ENCODE peak calls at places on chromosomes 5 and 9, in ten cellular contexts. One of them, this sample, is unnamed.
A peak's percentile ranks its signal among the peaks of the same experiment; 100 is the strongest.

GRCh38 chr9:105144841-105145240 is 99.6 kb upstream of the SLC44A1 start:
- DNase-seq in T-helper 17 cell: no peak
- DNase-seq in NCI-H774: no peak
- DNase-seq in stimulated activated naive CD8-positive, alpha-beta T cell treated with anti-CD3 and anti-CD28 coated beads, Interleukin-15, amount 100 ng/mL, for 72 hours: no peak
- DNase-seq in breast epithelium: no peak
- DNase-seq in HTR-8/SVneo: no peak
- DNase-seq in fibroblast of pulmonary artery: no peak
- DNase-seq in hypothalamus: no peak
- DNase-seq in stimulated activated naive B cell treated with anti-CD40 and anti-IgM and Interleukin-4, amounts not matched to agents 10 μg/mL and 1 μg/mL and 100 μg/mL, for 72 hours: no peak
- DNase-seq in Calu3: no peak
- DNase-seq in this sample: no peak

GRCh38 chr9:28538132-28538531 is 964.9 kb upstream of the C9orf72 start:
- DNase-seq in T-helper 17 cell: no peak
- DNase-seq in NCI-H774: no peak
- DNase-seq in stimulated activated naive CD8-positive, alpha-beta T cell treated with anti-CD3 and anti-CD28 coated beads, Interleukin-15, amount 100 ng/mL, for 72 hours: no peak
- DNase-seq in breast epithelium: no peak
- DNase-seq in HTR-8/SVneo: no peak
- DNase-seq in fibroblast of pulmonary artery: no peak
- DNase-seq in hypothalamus: no peak
- DNase-seq in stimulated activated naive B cell treated with anti-CD40 and anti-IgM and Interleukin-4, amounts not matched to agents 10 μg/mL and 1 μg/mL and 100 μg/mL, for 72 hours: no peak
- DNase-seq in Calu3: no peak
- DNase-seq in this sample: no peak

GRCh38 chr9:104820336-104820735 is 56.4 kb downstream of the NIPSNAP3B start:
- DNase-seq in T-helper 17 cell: no peak
- DNase-seq in NCI-H774: no peak
- DNase-seq in stimulated activated naive CD8-positive, alpha-beta T cell treated with anti-CD3 and anti-CD28 coated beads, Interleukin-15, amount 100 ng/mL, for 72 hours: no peak
- DNase-seq in breast epithelium: no peak
- DNase-seq in HTR-8/SVneo: no peak
- DNase-seq in fibroblast of pulmonary artery: no peak
- DNase-seq in hypothalamus: no peak
- DNase-seq in stimulated activated naive B cell treated with anti-CD40 and anti-IgM and Interleukin-4, amounts not matched to agents 10 μg/mL and 1 μg/mL and 100 μg/mL, for 72 hours: no peak
- DNase-seq in Calu3: no peak
- DNase-seq in this sample: no peak

GRCh38 chr5:178238711-178239592 is 6.3 kb upstream of the PHYKPL start:
- DNase-seq in T-helper 17 cell: no peak
- DNase-seq in NCI-H774: no peak
- DNase-seq in stimulated activated naive CD8-positive, alpha-beta T cell treated with anti-CD3 and anti-CD28 coated beads, Interleukin-15, amount 100 ng/mL, for 72 hours: no peak
- DNase-seq in breast epithelium: no peak
- DNase-seq in HTR-8/SVneo: no peak
- DNase-seq in fibroblast of pulmonary artery: no peak
- DNase-seq in hypothalamus: no peak
- DNase-seq in stimulated activated naive B cell treated with anti-CD40 and anti-IgM and Interleukin-4, amounts not matched to agents 10 μg/mL and 1 μg/mL and 100 μg/mL, for 72 hours: no peak
- DNase-seq in Calu3: no peak
- DNase-seq in this sample: no peak

GRCh38 chr9:121707477-121708424 is 56.3 kb downstream of the DAB2IP start:
- DNase-seq in T-helper 17 cell: no peak
- DNase-seq in NCI-H774: no peak
- DNase-seq in stimulated activated naive CD8-positive, alpha-beta T cell treated with anti-CD3 and anti-CD28 coated beads, Interleukin-15, amount 100 ng/mL, for 72 hours: no peak
- DNase-seq in breast epithelium: no peak
- DNase-seq in HTR-8/SVneo: no peak
- DNase-seq in fibroblast of pulmonary artery: no peak
- DNase-seq in hypothalamus: no peak
- DNase-seq in stimulated activated naive B cell treated with anti-CD40 and anti-IgM and Interleukin-4, amounts not matched to agents 10 μg/mL and 1 μg/mL and 100 μg/mL, for 72 hours: no peak
- DNase-seq in Calu3: no peak
- DNase-seq in this sample: no peak

GRCh38 chr5:98292496-98292895 is 481.0 kb upstream of the RGMB start:
- DNase-seq in T-helper 17 cell: no peak
- DNase-seq in NCI-H774: no peak
- DNase-seq in stimulated activated naive CD8-positive, alpha-beta T cell treated with anti-CD3 and anti-CD28 coated beads, Interleukin-15, amount 100 ng/mL, for 72 hours: no peak
- DNase-seq in breast epithelium: no peak
- DNase-seq in HTR-8/SVneo: no peak
- DNase-seq in fibroblast of pulmonary artery: no peak
- DNase-seq in hypothalamus: no peak
- DNase-seq in stimulated activated naive B cell treated with anti-CD40 and anti-IgM and Interleukin-4, amounts not matched to agents 10 μg/mL and 1 μg/mL and 100 μg/mL, for 72 hours: no peak
- DNase-seq in Calu3: no peak
- DNase-seq in this sample: no peak

GRCh38 chr9:124780060-124780756 is 3.3 kb downstream of the OLFML2A start:
- DNase-seq in T-helper 17 cell: no peak
- DNase-seq in NCI-H774: no peak
- DNase-seq in stimulated activated naive CD8-positive, alpha-beta T cell treated with anti-CD3 and anti-CD28 coated beads, Interleukin-15, amount 100 ng/mL, for 72 hours: no peak
- DNase-seq in breast epithelium: peak; percentile 65
- DNase-seq in HTR-8/SVneo: no peak
- DNase-seq in fibroblast of pulmonary artery: no peak
- DNase-seq in hypothalamus: no peak
- DNase-seq in stimulated activated naive B cell treated with anti-CD40 and anti-IgM and Interleukin-4, amounts not matched to agents 10 μg/mL and 1 μg/mL and 100 μg/mL, for 72 hours: no peak
- DNase-seq in Calu3: no peak
- DNase-seq in this sample: no peak

GRCh38 chr5:39148983-39149534 is 70.3 kb downstream of the FYB1 start:
- DNase-seq in T-helper 17 cell: no peak
- DNase-seq in NCI-H774: no peak
- DNase-seq in stimulated activated naive CD8-positive, alpha-beta T cell treated with anti-CD3 and anti-CD28 coated beads, Interleukin-15, amount 100 ng/mL, for 72 hours: no peak
- DNase-seq in breast epithelium: no peak
- DNase-seq in HTR-8/SVneo: peak; percentile 18
- DNase-seq in fibroblast of pulmonary artery: peak; percentile 42
- DNase-seq in hypothalamus: no peak
- DNase-seq in stimulated activated naive B cell treated with anti-CD40 and anti-IgM and Interleukin-4, amounts not matched to agents 10 μg/mL and 1 μg/mL and 100 μg/mL, for 72 hours: no peak
- DNase-seq in Calu3: no peak
- DNase-seq in this sample: no peak

GRCh38 chr9:87796232-87796631 is 70.3 kb downstream of the CTSL start:
- DNase-seq in T-helper 17 cell: no peak
- DNase-seq in NCI-H774: no peak
- DNase-seq in stimulated activated naive CD8-positive, alpha-beta T cell treated with anti-CD3 and anti-CD28 coated beads, Interleukin-15, amount 100 ng/mL, for 72 hours: no peak
- DNase-seq in breast epithelium: no peak
- DNase-seq in HTR-8/SVneo: no peak
- DNase-seq in fibroblast of pulmonary artery: no peak
- DNase-seq in hypothalamus: no peak
- DNase-seq in stimulated activated naive B cell treated with anti-CD40 and anti-IgM and Interleukin-4, amounts not matched to agents 10 μg/mL and 1 μg/mL and 100 μg/mL, for 72 hours: no peak
- DNase-seq in Calu3: no peak
- DNase-seq in this sample: no peak

GRCh38 chr9:69324549-69325401 is at the start of gene ENTREP1:
- DNase-seq in T-helper 17 cell: no peak
- DNase-seq in NCI-H774: peak; percentile 65
- DNase-seq in stimulated activated naive CD8-positive, alpha-beta T cell treated with anti-CD3 and anti-CD28 coated beads, Interleukin-15, amount 100 ng/mL, for 72 hours: no peak
- DNase-seq in breast epithelium: peak; percentile 65
- DNase-seq in HTR-8/SVneo: peak; percentile 29
- DNase-seq in fibroblast of pulmonary artery: peak; percentile 38
- DNase-seq in hypothalamus: peak; percentile 34
- DNase-seq in stimulated activated naive B cell treated with anti-CD40 and anti-IgM and Interleukin-4, amounts not matched to agents 10 μg/mL and 1 μg/mL and 100 μg/mL, for 72 hours: no peak
- DNase-seq in Calu3: peak; percentile 75
- DNase-seq in this sample: peak; percentile 76

GRCh38 chr9:101536938-101537337 is 3.3 kb downstream of the RNF20 start:
- DNase-seq in T-helper 17 cell: no peak
- DNase-seq in NCI-H774: no peak
- DNase-seq in stimulated activated naive CD8-positive, alpha-beta T cell treated with anti-CD3 and anti-CD28 coated beads, Interleukin-15, amount 100 ng/mL, for 72 hours: no peak
- DNase-seq in breast epithelium: no peak
- DNase-seq in HTR-8/SVneo: no peak
- DNase-seq in fibroblast of pulmonary artery: peak; percentile 61
- DNase-seq in hypothalamus: no peak
- DNase-seq in stimulated activated naive B cell treated with anti-CD40 and anti-IgM and Interleukin-4, amounts not matched to agents 10 μg/mL and 1 μg/mL and 100 μg/mL, for 72 hours: no peak
- DNase-seq in Calu3: no peak
- DNase-seq in this sample: no peak

GRCh38 chr5:32538031-32538547 is 47.3 kb upstream of the SUB1 start:
- DNase-seq in T-helper 17 cell: no peak
- DNase-seq in NCI-H774: no peak
- DNase-seq in stimulated activated naive CD8-positive, alpha-beta T cell treated with anti-CD3 and anti-CD28 coated beads, Interleukin-15, amount 100 ng/mL, for 72 hours: peak; percentile 27
- DNase-seq in breast epithelium: no peak
- DNase-seq in HTR-8/SVneo: no peak
- DNase-seq in fibroblast of pulmonary artery: peak; percentile 33
- DNase-seq in hypothalamus: no peak
- DNase-seq in stimulated activated naive B cell treated with anti-CD40 and anti-IgM and Interleukin-4, amounts not matched to agents 10 μg/mL and 1 μg/mL and 100 μg/mL, for 72 hours: peak; percentile 73
- DNase-seq in Calu3: no peak
- DNase-seq in this sample: no peak

GRCh38 chr9:4118666-4119065 is 181.2 kb downstream of the GLIS3 start:
- DNase-seq in T-helper 17 cell: no peak
- DNase-seq in NCI-H774: no peak
- DNase-seq in stimulated activated naive CD8-positive, alpha-beta T cell treated with anti-CD3 and anti-CD28 coated beads, Interleukin-15, amount 100 ng/mL, for 72 hours: no peak
- DNase-seq in breast epithelium: no peak
- DNase-seq in HTR-8/SVneo: no peak
- DNase-seq in fibroblast of pulmonary artery: peak; percentile 73
- DNase-seq in hypothalamus: no peak
- DNase-seq in stimulated activated naive B cell treated with anti-CD40 and anti-IgM and Interleukin-4, amounts not matched to agents 10 μg/mL and 1 μg/mL and 100 μg/mL, for 72 hours: no peak
- DNase-seq in Calu3: no peak
- DNase-seq in this sample: no peak

GRCh38 chr9:35027871-35028270 is 38.3 kb downstream of the DNAJB5 start:
- DNase-seq in T-helper 17 cell: no peak
- DNase-seq in NCI-H774: no peak
- DNase-seq in stimulated activated naive CD8-positive, alpha-beta T cell treated with anti-CD3 and anti-CD28 coated beads, Interleukin-15, amount 100 ng/mL, for 72 hours: no peak
- DNase-seq in breast epithelium: no peak
- DNase-seq in HTR-8/SVneo: no peak
- DNase-seq in fibroblast of pulmonary artery: no peak
- DNase-seq in hypothalamus: no peak
- DNase-seq in stimulated activated naive B cell treated with anti-CD40 and anti-IgM and Interleukin-4, amounts not matched to agents 10 μg/mL and 1 μg/mL and 100 μg/mL, for 72 hours: no peak
- DNase-seq in Calu3: no peak
- DNase-seq in this sample: no peak

GRCh38 chr5:61623401-61624069 is 291.5 kb downstream of the ZSWIM6 start:
- DNase-seq in T-helper 17 cell: no peak
- DNase-seq in NCI-H774: no peak
- DNase-seq in stimulated activated naive CD8-positive, alpha-beta T cell treated with anti-CD3 and anti-CD28 coated beads, Interleukin-15, amount 100 ng/mL, for 72 hours: no peak
- DNase-seq in breast epithelium: no peak
- DNase-seq in HTR-8/SVneo: no peak
- DNase-seq in fibroblast of pulmonary artery: no peak
- DNase-seq in hypothalamus: no peak
- DNase-seq in stimulated activated naive B cell treated with anti-CD40 and anti-IgM and Interleukin-4, amounts not matched to agents 10 μg/mL and 1 μg/mL and 100 μg/mL, for 72 hours: no peak
- DNase-seq in Calu3: no peak
- DNase-seq in this sample: no peak

GRCh38 chr9:38083858-38084555 is 15.0 kb upstream of the SHB start:
- DNase-seq in T-helper 17 cell: no peak
- DNase-seq in NCI-H774: no peak
- DNase-seq in stimulated activated naive CD8-positive, alpha-beta T cell treated with anti-CD3 and anti-CD28 coated beads, Interleukin-15, amount 100 ng/mL, for 72 hours: no peak
- DNase-seq in breast epithelium: no peak
- DNase-seq in HTR-8/SVneo: no peak
- DNase-seq in fibroblast of pulmonary artery: no peak
- DNase-seq in hypothalamus: no peak
- DNase-seq in stimulated activated naive B cell treated with anti-CD40 and anti-IgM and Interleukin-4, amounts not matched to agents 10 μg/mL and 1 μg/mL and 100 μg/mL, for 72 hours: no peak
- DNase-seq in Calu3: no peak
- DNase-seq in this sample: no peak

GRCh38 chr5:110258460-110258859 is 468.0 kb downstream of the TMEM232 start:
- DNase-seq in T-helper 17 cell: no peak
- DNase-seq in NCI-H774: peak; percentile 63
- DNase-seq in stimulated activated naive CD8-positive, alpha-beta T cell treated with anti-CD3 and anti-CD28 coated beads, Interleukin-15, amount 100 ng/mL, for 72 hours: no peak
- DNase-seq in breast epithelium: no peak
- DNase-seq in HTR-8/SVneo: peak; percentile 14
- DNase-seq in fibroblast of pulmonary artery: no peak
- DNase-seq in hypothalamus: no peak
- DNase-seq in stimulated activated naive B cell treated with anti-CD40 and anti-IgM and Interleukin-4, amounts not matched to agents 10 μg/mL and 1 μg/mL and 100 μg/mL, for 72 hours: no peak
- DNase-seq in Calu3: no peak
- DNase-seq in this sample: peak; percentile 54

GRCh38 chr5:95530441-95530840 is 24.3 kb downstream of the SKIC3 start:
- DNase-seq in T-helper 17 cell: no peak
- DNase-seq in NCI-H774: no peak
- DNase-seq in stimulated activated naive CD8-positive, alpha-beta T cell treated with anti-CD3 and anti-CD28 coated beads, Interleukin-15, amount 100 ng/mL, for 72 hours: no peak
- DNase-seq in breast epithelium: no peak
- DNase-seq in HTR-8/SVneo: no peak
- DNase-seq in fibroblast of pulmonary artery: peak; percentile 82
- DNase-seq in hypothalamus: no peak
- DNase-seq in stimulated activated naive B cell treated with anti-CD40 and anti-IgM and Interleukin-4, amounts not matched to agents 10 μg/mL and 1 μg/mL and 100 μg/mL, for 72 hours: no peak
- DNase-seq in Calu3: no peak
- DNase-seq in this sample: no peak

GRCh38 chr9:131503626-131504465 is 1.1 kb downstream of the POMT1 start:
- DNase-seq in T-helper 17 cell: peak; percentile 22
- DNase-seq in NCI-H774: no peak
- DNase-seq in stimulated activated naive CD8-positive, alpha-beta T cell treated with anti-CD3 and anti-CD28 coated beads, Interleukin-15, amount 100 ng/mL, for 72 hours: peak; percentile 72
- DNase-seq in breast epithelium: no peak
- DNase-seq in HTR-8/SVneo: peak; percentile 17
- DNase-seq in fibroblast of pulmonary artery: no peak
- DNase-seq in hypothalamus: no peak
- DNase-seq in stimulated activated naive B cell treated with anti-CD40 and anti-IgM and Interleukin-4, amounts not matched to agents 10 μg/mL and 1 μg/mL and 100 μg/mL, for 72 hours: peak; percentile 22
- DNase-seq in Calu3: peak; percentile 4
- DNase-seq in this sample: no peak

This sample was measured in upper lobe of left lung.